ENCODE peak calls at places on chromosomes 6 and 20, in four cellular contexts. One of them, this sample, is unnamed.

GRCh38 chr6:148396411-148396810 is 53.8 kb downstream of the SASH1 start:
- DNase-seq in CD8-positive, alpha-beta T cell: no peak
- DNase-seq in cardiac septum: no peak
- DNase-seq in HCT116: no peak
- DNase-seq in this sample: no peak

GRCh38 chr20:47305667-47306066 is 50.8 kb downstream of the ZMYND8 start:
- DNase-seq in CD8-positive, alpha-beta T cell: no peak
- DNase-seq in cardiac septum: no peak
- DNase-seq in HCT116: no peak
- DNase-seq in this sample: no peak

GRCh38 chr6:117601811-117602150 is 530 bp downstream of the GOPC start:
- DNase-seq in CD8-positive, alpha-beta T cell: no peak
- DNase-seq in cardiac septum: no peak
- DNase-seq in HCT116: no peak
- DNase-seq in this sample: peak; percentile 17

GRCh38 chr6:106556368-106556960 is 72.8 kb downstream of the RTN4IP1 start:
- DNase-seq in CD8-positive, alpha-beta T cell: no peak
- DNase-seq in cardiac septum: no peak
- DNase-seq in HCT116: no peak
- DNase-seq in this sample: no peak

GRCh38 chr20:24986436-24987015 is 6.0 kb downstream of the APMAP start:
- DNase-seq in CD8-positive, alpha-beta T cell: peak; percentile 9
- DNase-seq in cardiac septum: peak; percentile 38
- DNase-seq in HCT116: no peak
- DNase-seq in this sample: no peak

GRCh38 chr6:167827588-167828324 is 1.0 kb downstream of the AFDN start:
- DNase-seq in CD8-positive, alpha-beta T cell: no peak
- DNase-seq in cardiac septum: peak; percentile 76
- DNase-seq in HCT116: no peak
- DNase-seq in this sample: peak; percentile 6

GRCh38 chr20:56903858-56904257 is 274.8 kb downstream of the TFAP2C start:
- DNase-seq in CD8-positive, alpha-beta T cell: no peak
- DNase-seq in cardiac septum: no peak
- DNase-seq in HCT116: no peak
- DNase-seq in this sample: no peak

GRCh38 chr6:47187883-47188587 is 121.7 kb downstream of the TNFRSF21 start:
- DNase-seq in CD8-positive, alpha-beta T cell: no peak
- DNase-seq in cardiac septum: no peak
- DNase-seq in HCT116: no peak
- DNase-seq in this sample: no peak

GRCh38 chr6:162123797-162124196 is 603.8 kb downstream of the PRKN start:
- DNase-seq in CD8-positive, alpha-beta T cell: no peak
- DNase-seq in cardiac septum: no peak
- DNase-seq in HCT116: no peak
- DNase-seq in this sample: no peak

GRCh38 chr20:6212903-6213302 is 90.1 kb upstream of the FERMT1 start:
- DNase-seq in CD8-positive, alpha-beta T cell: no peak
- DNase-seq in cardiac septum: no peak
- DNase-seq in HCT116: no peak
- DNase-seq in this sample: no peak

GRCh38 chr6:159654483-159655098 is 38.5 kb downstream of the SOD2 start:
- DNase-seq in CD8-positive, alpha-beta T cell: no peak
- DNase-seq in cardiac septum: no peak
- DNase-seq in HCT116: peak; percentile 41
- DNase-seq in this sample: peak; percentile 55

GRCh38 chr6:16747232-16748027 is 13.8 kb downstream of the ATXN1 start:
- DNase-seq in CD8-positive, alpha-beta T cell: no peak
- DNase-seq in cardiac septum: no peak
- DNase-seq in HCT116: no peak
- DNase-seq in this sample: no peak

GRCh38 chr20:32477594-32478512 is 107.3 kb downstream of the NOL4L start:
- DNase-seq in CD8-positive, alpha-beta T cell: no peak
- DNase-seq in cardiac septum: no peak
- DNase-seq in HCT116: no peak
- DNase-seq in this sample: no peak

GRCh38 chr6:73695619-73696421 is at the start of gene CD109:
- DNase-seq in CD8-positive, alpha-beta T cell: peak; percentile 47
- DNase-seq in cardiac septum: peak; percentile 81
- DNase-seq in HCT116: peak; percentile 78
- DNase-seq in this sample: peak; percentile 18

GRCh38 chr6:12150812-12151432 is 138.8 kb downstream of the HIVEP1 start:
- DNase-seq in CD8-positive, alpha-beta T cell: peak; percentile 40
- DNase-seq in cardiac septum: no peak
- DNase-seq in HCT116: peak; percentile 19
- DNase-seq in this sample: no peak

GRCh38 chr20:40651121-40651520 is 37.9 kb downstream of the MAFB start:
- DNase-seq in CD8-positive, alpha-beta T cell: no peak
- DNase-seq in cardiac septum: no peak
- DNase-seq in HCT116: no peak
- DNase-seq in this sample: no peak

GRCh38 chr20:50267041-50267865 is 76.6 kb downstream of the CEBPB start:
- DNase-seq in CD8-positive, alpha-beta T cell: no peak
- DNase-seq in cardiac septum: no peak
- DNase-seq in HCT116: peak; percentile 67
- DNase-seq in this sample: no peak

GRCh38 chr6:166240889-166241288 is 67.3 kb downstream of the PRR18 start:
- DNase-seq in CD8-positive, alpha-beta T cell: no peak
- DNase-seq in cardiac septum: no peak
- DNase-seq in HCT116: no peak
- DNase-seq in this sample: no peak

GRCh38 chr20:45842169-45842812 is 8.7 kb downstream of the SNX21 start:
- DNase-seq in CD8-positive, alpha-beta T cell: no peak
- DNase-seq in cardiac septum: no peak
- DNase-seq in HCT116: no peak
- DNase-seq in this sample: no peak

GRCh38 chr6:6588064-6588923 is at the start of gene LY86:
- DNase-seq in CD8-positive, alpha-beta T cell: no peak
- DNase-seq in cardiac septum: no peak
- DNase-seq in HCT116: no peak
- DNase-seq in this sample: no peak

GRCh38 chr6:35613762-35614161 is 75.0 kb downstream of the FKBP5 start:
- DNase-seq in CD8-positive, alpha-beta T cell: no peak
- DNase-seq in cardiac septum: no peak
- DNase-seq in HCT116: no peak
- DNase-seq in this sample: no peak

GRCh38 chr6:168838000-168838399 is 397.0 kb downstream of the SMOC2 start:
- DNase-seq in CD8-positive, alpha-beta T cell: no peak
- DNase-seq in cardiac septum: no peak
- DNase-seq in HCT116: no peak
- DNase-seq in this sample: no peak

GRCh38 chr6:118665011-118665410 is 13.6 kb upstream of the CEP85L start:
- DNase-seq in CD8-positive, alpha-beta T cell: no peak
- DNase-seq in cardiac septum: no peak
- DNase-seq in HCT116: no peak
- DNase-seq in this sample: no peak

GRCh38 chr6:152301021-152301805 is 335.9 kb downstream of the SYNE1 start:
- DNase-seq in CD8-positive, alpha-beta T cell: no peak
- DNase-seq in cardiac septum: no peak
- DNase-seq in HCT116: no peak
- DNase-seq in this sample: no peak

GRCh38 chr6:117655380-117655779 is 19.9 kb upstream of the NUS1 start:
- DNase-seq in CD8-positive, alpha-beta T cell: no peak
- DNase-seq in cardiac septum: no peak
- DNase-seq in HCT116: no peak
- DNase-seq in this sample: no peak

GRCh38 chr20:47334022-47334551 is 22.4 kb downstream of the ZMYND8 start:
- DNase-seq in CD8-positive, alpha-beta T cell: no peak
- DNase-seq in cardiac septum: no peak
- DNase-seq in HCT116: no peak
- DNase-seq in this sample: no peak

GRCh38 chr6:75431379-75431778 is 62.2 kb downstream of the FILIP1 start:
- DNase-seq in CD8-positive, alpha-beta T cell: no peak
- DNase-seq in cardiac septum: peak; percentile 76
- DNase-seq in HCT116: no peak
- DNase-seq in this sample: peak; percentile 7

GRCh38 chr20:3621111-3621510 is 42.1 kb downstream of the GFRA4 start:
- DNase-seq in CD8-positive, alpha-beta T cell: no peak
- DNase-seq in cardiac septum: no peak
- DNase-seq in HCT116: no peak
- DNase-seq in this sample: no peak